ENCODE peak calls at places on chromosomes 11 and 22, in six cellular contexts. R is PC-9, T is MCF 10A, Y is RWPE1, A is GM12865, C is dorsolateral prefrontal cortex. G is an unnamed sample.

GRCh38 chr11:73379189-73379880 is 3.1 kb downstream of the RELT start:
- DNase-seq in T (peak; percentile 24), C (peak; percentile 61), R (no peak), A (no peak), Y (no peak), G (no peak)

GRCh38 chr11:14764899-14765527 is 121.4 kb downstream of the PDE3B start:
- DNase-seq in A (peak; percentile 88), R (no peak), C (no peak), Y (no peak), T (peak; percentile 25), G (peak; percentile 49)

GRCh38 chr22:29313126-29314071 is 2.1 kb downstream of the RASL10A start:
- DNase-seq in R (no peak), A (no peak), Y (no peak), C (no peak), T (no peak), G (peak; percentile 79)

GRCh38 chr22:45497746-45498145 is 4.9 kb upstream of the FBLN1 start:
- DNase-seq in R (no peak), T (no peak), C (no peak), Y (no peak), A (no peak), G (no peak)

GRCh38 chr11:77402218-77402556 is 71.7 kb downstream of the PAK1 start:
- DNase-seq in T (peak; percentile 27), C (no peak), A (no peak), Y (no peak), R (no peak), G (no peak)

GRCh38 chr11:57491371-57492061 is 24.0 kb downstream of the SLC43A1 start:
- DNase-seq in T (peak; percentile 43), C (no peak), R (no peak), A (peak; percentile 62), Y (no peak), G (peak; percentile 67)

GRCh38 chr22:25402501-25403283 is 161.8 kb upstream of the GRK3 start:
- DNase-seq in C (no peak), T (peak; percentile 50), A (no peak), R (no peak), Y (peak; percentile 25), G (no peak)

GRCh38 chr11:130947058-130947457 is 30.8 kb upstream of the SNX19 start:
- DNase-seq in Y (no peak), A (no peak), C (no peak), T (no peak), R (no peak), G (no peak)

GRCh38 chr11:103384652-103385051 is 275.4 kb downstream of the DYNC2H1 start:
- DNase-seq in C (no peak), Y (no peak), A (no peak), R (no peak), T (no peak), G (no peak)

GRCh38 chr11:44559207-44559943 is 6.1 kb upstream of the CD82 start:
- DNase-seq in Y (no peak), T (no peak), A (peak; percentile 92), R (no peak), C (no peak), G (peak; percentile 39)

GRCh38 chr22:17748555-17749353 is 25.5 kb downstream of the BID start:
- DNase-seq in A (no peak), Y (no peak), C (no peak), R (no peak), T (no peak), G (no peak)

GRCh38 chr22:45212992-45213751 is 27.5 kb downstream of the KIAA0930 start:
- DNase-seq in C (peak; percentile 37), R (no peak), T (peak; percentile 39), A (no peak), Y (no peak), G (no peak)

GRCh38 chr11:123302751-123303195 is 107.7 kb upstream of the CLMP start:
- DNase-seq in C (no peak), R (no peak), T (peak; percentile 9), Y (no peak), A (peak; percentile 82), G (peak; percentile 72)

GRCh38 chr11:123304828-123305530 is 109.9 kb upstream of the CLMP start:
- DNase-seq in A (peak; percentile 58), C (no peak), T (no peak), R (no peak), Y (no peak), G (no peak)

GRCh38 chr11:123301696-123302400 is 106.8 kb upstream of the CLMP start:
- DNase-seq in A (peak; percentile 80), T (peak; percentile 40), Y (peak; percentile 49), R (no peak), C (peak; percentile 69), G (peak; percentile 87)

GRCh38 chr11:123305601-123306000 is 110.6 kb upstream of the CLMP start:
- DNase-seq in C (no peak), T (no peak), Y (no peak), A (no peak), R (no peak), G (no peak)

DNA sequence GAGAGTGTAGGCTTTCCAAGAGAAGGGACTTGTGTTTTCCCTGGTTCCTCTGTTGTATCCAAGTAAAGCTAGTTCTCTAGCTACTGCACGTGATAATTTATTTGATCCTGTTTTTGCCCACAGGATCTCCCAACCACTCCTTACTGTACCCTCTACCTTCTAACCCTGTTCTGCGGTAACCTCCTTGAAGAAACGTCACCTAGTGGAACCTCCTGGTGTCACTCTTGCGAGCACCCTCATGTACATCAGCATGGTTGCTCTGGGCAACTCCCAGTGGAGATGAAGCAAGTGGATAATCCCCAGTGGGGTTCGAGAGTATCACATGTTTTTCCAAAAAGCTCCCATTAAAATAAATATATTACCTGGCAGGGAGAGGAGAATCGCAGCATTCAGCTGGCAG is 108.9 kb upstream of the CLMP start:
- DNase-seq in A (peak; percentile 69), C (no peak), T (no peak), R (no peak), Y (no peak), G (no peak)
- TF ChIP-seq CTCF in A (peak; percentile 34), C (no peak), T (no peak), R (no peak), Y (no peak), G (peak; percentile 41)

GRCh38 chr11:66420671-66421476 is at the start of gene NPAS4:
- DNase-seq in R (no peak), T (no peak), C (peak; percentile 85), Y (no peak), A (no peak), G (no peak)

GRCh38 chr11:66419825-66420224 is 1.0 kb upstream of the NPAS4 start:
- DNase-seq in C (peak; percentile 46), Y (no peak), A (no peak), T (no peak), R (no peak), G (no peak)

GRCh38 chr11:66418168-66418985 is 2.5 kb upstream of the NPAS4 start:
- DNase-seq in R (peak; percentile 75), Y (peak; percentile 97), C (peak; percentile 86), A (peak; percentile 57), T (peak; percentile 90), G (peak; percentile 74)

GRCh38 chr11:66418986-66419308 is 1.9 kb upstream of the NPAS4 start:
- DNase-seq in R (no peak), A (no peak), C (no peak), T (no peak), Y (no peak), G (no peak)

GRCh38 chr11:66421492-66422205 is 814 bp downstream of the NPAS4 start:
- DNase-seq in Y (peak; percentile 83), R (peak; percentile 74), T (peak; percentile 87), A (peak; percentile 86), C (peak; percentile 48), G (peak; percentile 95)
- TF ChIP-seq CTCF in Y (no peak), R (no peak), T (no peak), A (no peak), C (no peak), G (no peak)

GRCh38 chr11:125076378-125076945 is 13.4 kb downstream of the SLC37A2 start:
- DNase-seq in Y (no peak), C (no peak), R (no peak), A (no peak), T (no peak), G (no peak)
- TF ChIP-seq CTCF in Y (no peak), C (no peak), R (no peak), A (no peak), T (no peak), G (no peak)

DNA sequence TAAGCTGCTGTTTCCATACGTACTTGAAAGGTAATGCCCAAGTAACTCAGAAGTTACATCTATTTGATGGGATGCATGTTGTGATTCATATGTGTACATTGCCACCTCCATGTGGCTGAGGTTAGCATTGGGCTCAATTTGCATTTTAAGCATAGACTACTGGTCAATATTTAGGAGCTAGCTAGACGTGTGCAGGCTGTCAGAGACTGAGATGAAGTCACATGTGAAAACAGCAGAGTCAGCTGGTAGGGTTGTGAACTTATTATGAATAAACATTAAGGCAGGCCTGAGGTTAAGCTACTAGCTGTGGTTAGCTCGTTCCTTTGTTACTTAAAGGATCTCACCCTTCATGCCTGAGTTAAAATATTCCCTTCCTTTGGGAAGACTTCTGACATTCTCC is 114.5 kb upstream of the MTNR1B start:
- DNase-seq in T (no peak), A (no peak), R (no peak), Y (no peak), C (no peak), G (no peak)
- TF ChIP-seq CTCF in T (no peak), A (no peak), R (no peak), Y (no peak), C (no peak), G (no peak)

DNA sequence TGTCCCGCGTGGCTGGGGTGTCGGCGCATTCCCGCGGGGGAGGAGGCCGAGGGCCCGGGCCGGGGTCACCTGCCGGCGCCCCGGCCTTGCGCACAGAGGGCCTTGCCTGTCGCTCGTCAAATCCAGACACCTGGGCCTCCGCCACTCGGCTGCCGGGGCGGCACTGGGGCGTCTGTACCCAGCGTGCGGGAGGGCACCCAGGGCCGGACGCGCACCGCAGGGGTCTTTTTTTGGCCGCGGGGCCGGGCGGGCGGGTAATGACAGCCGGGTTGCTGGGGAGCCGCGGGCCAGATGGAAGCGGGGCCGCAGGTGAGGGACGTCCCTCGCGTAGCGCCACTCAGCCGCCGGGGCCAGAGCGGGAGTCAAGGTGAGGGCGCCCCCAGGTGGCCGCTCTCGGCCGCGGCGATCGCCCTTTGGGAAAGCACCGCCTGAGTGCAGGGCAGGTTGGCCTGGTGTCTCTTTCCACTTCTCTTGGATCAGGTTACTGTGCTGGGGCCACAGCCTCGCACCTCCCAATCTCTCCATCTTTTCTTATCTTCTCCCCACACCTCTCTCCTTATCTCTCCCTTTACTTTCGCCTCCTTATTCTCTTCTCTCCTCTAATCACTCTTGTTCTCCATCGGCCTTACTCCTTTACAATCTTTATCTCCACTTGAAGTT is 3.5 kb downstream of the PHLDB1 start:
- DNase-seq in Y (no peak), T (peak; percentile 58), C (peak; percentile 86), R (no peak), A (peak; percentile 74), G (peak; percentile 82)
- TF ChIP-seq CTCF in Y (no peak), T (peak; percentile 84), C (peak; percentile 92), R (peak; percentile 78), A (peak; percentile 94), G (peak; percentile 97)

GRCh38 chr11:28142724-28143123 is 34.5 kb downstream of the METTL15 start:
- DNase-seq in Y (no peak), A (no peak), T (no peak), R (no peak), C (no peak), G (no peak)

GRCh38 chr11:28144808-28145207 is 36.6 kb downstream of the METTL15 start:
- DNase-seq in T (peak; percentile 4), A (no peak), R (no peak), C (no peak), Y (no peak), G (no peak)

GRCh38 chr11:28140689-28141455 is 32.7 kb downstream of the METTL15 start:
- DNase-seq in C (no peak), R (peak; percentile 71), T (peak; percentile 85), A (no peak), Y (peak; percentile 76), G (no peak)

GRCh38 chr11:28137832-28138231 is 29.6 kb downstream of the METTL15 start:
- DNase-seq in R (no peak), T (no peak), C (no peak), Y (no peak), A (no peak), G (no peak)

GRCh38 chr11:28139848-28140415 is 31.7 kb downstream of the METTL15 start:
- DNase-seq in C (no peak), T (peak; percentile 49), A (no peak), Y (no peak), R (no peak), G (no peak)
- TF ChIP-seq CTCF in C (no peak), T (no peak), A (no peak), Y (no peak), R (no peak), G (no peak)